ENCODE peak calls at places on chromosomes 12 and 14, in six cellular contexts. P is cardiac fibroblast, K is tibial nerve, Z is left ventricle myocardium inferior, D is colonic mucosa, Q is GM12865. V is an unnamed sample.

GRCh38 chr12:121358093-121358492 is 5.9 kb upstream of the ANAPC5 start:
- DNase-seq in P (no peak), Z (no peak), Q (no peak), D (no peak), K (no peak), V (peak; percentile 22)

GRCh38 chr12:40078201-40078730 is 27.6 kb downstream of the SLC2A13 start:
- DNase-seq in D (no peak), P (no peak), Z (no peak), Q (no peak), K (no peak), V (no peak)

GRCh38 chr12:14664434-14665023 is 31.9 kb downstream of the GUCY2C start:
- DNase-seq in Q (peak; percentile 62), P (peak; percentile 72), K (no peak), Z (no peak), D (peak; percentile 56), V (no peak)

GRCh38 chr12:1319215-1319614 is 275.2 kb downstream of the FBXL14 start:
- DNase-seq in Q (no peak), Z (no peak), P (peak; percentile 52), K (no peak), D (no peak), V (no peak)

GRCh38 chr14:21071225-21072041 is 1.3 kb downstream of the ARHGEF40 start:
- DNase-seq in Q (peak; percentile 86), K (peak; percentile 70), D (peak; percentile 86), Z (peak; percentile 91), P (peak; percentile 92), V (peak; percentile 36)

GRCh38 chr12:6549379-6550151 is 6.3 kb downstream of the IFFO1 start:
- DNase-seq in D (no peak), Q (no peak), K (no peak), P (no peak), Z (no peak), V (no peak)

GRCh38 chr12:65282840-65283239 is 4.4 kb downstream of the MSRB3 start:
- DNase-seq in Z (no peak), K (no peak), D (no peak), Q (no peak), P (no peak), V (no peak)

GRCh38 chr14:101823081-101823480 is 61.6 kb downstream of the PPP2R5C start:
- DNase-seq in K (no peak), Z (no peak), Q (peak; percentile 39), D (no peak), P (no peak), V (no peak)

GRCh38 chr12:15356831-15357456 is 34.6 kb downstream of the PTPRO start:
- DNase-seq in Z (no peak), D (no peak), P (no peak), K (no peak), Q (peak; percentile 1), V (no peak)

GRCh38 chr14:74686324-74686723 is 26.6 kb downstream of the AREL1 start:
- DNase-seq in D (no peak), K (no peak), P (no peak), Z (no peak), Q (no peak), V (no peak)

GRCh38 chr12:92696240-92696639 is 6.5 kb upstream of the PLEKHG7 start:
- DNase-seq in Q (no peak), D (peak; percentile 24), K (no peak), Z (peak; percentile 43), P (peak; percentile 60), V (no peak)

GRCh38 chr14:33682746-33683145 is 268.1 kb downstream of the EGLN3 start:
- DNase-seq in P (peak; percentile 96), Q (no peak), D (no peak), Z (peak; percentile 63), K (peak; percentile 61), V (no peak)

GRCh38 chr14:28375295-28375694 is 391.3 kb upstream of the FOXG1 start:
- DNase-seq in Z (no peak), Q (no peak), K (no peak), D (no peak), P (peak; percentile 52), V (peak; percentile 37)

GRCh38 chr12:115210533-115211252 is 526.7 kb upstream of the TBX3 start:
- DNase-seq in Z (peak; percentile 17), K (no peak), Q (no peak), D (no peak), P (no peak), V (no peak)

DNA sequence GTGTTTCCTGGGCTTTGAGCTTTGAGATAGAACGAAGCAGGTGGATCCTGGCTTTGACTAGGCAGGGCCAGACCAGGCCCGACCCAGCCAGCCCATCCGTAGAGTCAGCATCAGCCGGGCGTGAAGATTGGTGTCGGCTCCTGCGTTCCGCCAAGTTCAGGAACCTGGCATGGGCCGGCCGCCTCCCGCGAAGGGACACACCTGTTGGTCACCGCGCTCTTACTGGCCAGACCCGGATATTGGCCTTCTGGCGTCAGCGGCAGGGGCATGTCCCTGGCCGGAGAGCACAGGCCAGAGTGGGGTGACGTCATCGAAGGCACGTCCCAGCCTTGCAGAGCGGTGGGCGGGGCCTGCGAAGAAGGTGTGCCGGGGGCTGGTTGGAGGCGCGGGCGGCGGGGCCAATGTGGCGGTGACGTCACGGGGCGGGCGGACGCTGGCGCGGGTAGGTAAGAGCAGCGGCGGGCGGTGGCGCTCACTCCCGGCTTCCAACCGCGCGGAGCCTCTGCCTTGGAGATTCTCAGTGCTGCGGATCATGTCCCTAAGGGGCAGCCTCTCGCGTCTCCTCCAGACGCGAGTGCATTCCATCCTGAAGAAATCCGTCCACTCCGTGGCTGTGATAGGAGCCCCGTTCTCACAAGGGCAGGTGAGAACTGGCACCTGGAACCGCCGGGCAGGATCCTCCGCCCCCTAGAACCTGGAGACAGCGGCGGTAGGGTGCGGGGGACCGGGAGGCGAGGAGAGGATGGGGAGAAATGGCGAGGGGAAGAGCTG is at the start of gene ARG2:
- DNase-seq in P (peak; percentile 94), Z (peak; percentile 97), K (peak; percentile 96), D (peak; percentile 99), Q (peak; percentile 96), V (peak; percentile 99)
- TF ChIP-seq CTCF in P (no peak), Z (no peak), K (peak; percentile 21), D (no peak), Q (no peak), V (no peak)

GRCh38 chr12:26119391-26119981 is 5.4 kb downstream of the BHLHE41 start:
- DNase-seq in K (no peak), D (peak; percentile 40), Z (no peak), Q (peak; percentile 61), P (peak; percentile 84), V (no peak)
- TF ChIP-seq CTCF in K (peak; percentile 63), D (peak; percentile 51), Z (peak; percentile 72), Q (peak; percentile 34), P (peak; percentile 62), V (peak; percentile 65)

GRCh38 chr12:48938805-48939204 is 13.5 kb upstream of the FKBP11 start:
- DNase-seq in K (no peak), D (no peak), Z (no peak), Q (no peak), P (no peak), V (no peak)

GRCh38 chr12:48934312-48934706 is 9.0 kb upstream of the FKBP11 start:
- DNase-seq in Q (no peak), D (no peak), K (no peak), P (no peak), Z (no peak), V (no peak)

GRCh38 chr12:48936379-48936979 is 11.2 kb upstream of the FKBP11 start:
- DNase-seq in D (peak; percentile 85), Z (peak; percentile 62), P (peak; percentile 77), K (peak; percentile 69), Q (peak; percentile 76), V (peak; percentile 75)

GRCh38 chr12:48940181-48940580 is 14.9 kb upstream of the FKBP11 start:
- DNase-seq in D (no peak), Q (no peak), P (no peak), Z (no peak), K (no peak), V (no peak)

DNA sequence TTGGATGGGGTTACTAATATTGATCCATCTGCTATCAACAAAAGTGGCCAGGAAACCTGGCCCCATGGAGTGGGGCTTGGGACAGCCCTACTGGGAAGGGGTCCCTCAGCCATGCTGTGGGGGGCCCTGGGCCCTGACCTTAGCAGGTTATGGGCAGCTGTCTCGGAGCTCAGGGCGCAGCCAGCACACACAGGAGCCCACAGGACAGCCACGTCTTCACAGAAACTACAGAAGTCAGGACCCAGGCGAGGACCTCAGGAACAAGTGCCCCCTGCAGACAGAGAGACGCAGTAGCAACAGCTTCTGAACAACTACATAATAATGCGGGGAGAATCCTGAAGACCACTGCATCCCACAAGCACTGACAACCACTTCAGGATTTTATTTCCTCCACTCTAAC is 11.9 kb upstream of the FKBP11 start:
- DNase-seq in Q (no peak), P (no peak), Z (no peak), K (no peak), D (no peak), V (peak; percentile 26)
- TF ChIP-seq CTCF in Q (no peak), P (peak; percentile 19), Z (no peak), K (no peak), D (no peak), V (no peak)

GRCh38 chr12:51390457-51391046 is 654 bp downstream of the GALNT6 start:
- DNase-seq in D (no peak), Z (no peak), K (no peak), Q (peak; percentile 15), P (no peak), V (no peak)
- TF ChIP-seq CTCF in D (no peak), Z (no peak), K (no peak), Q (no peak), P (no peak), V (no peak)

GRCh38 chr12:90013409-90013808 is 304.8 kb upstream of the ATP2B1 start:
- DNase-seq in Z (no peak), P (no peak), D (no peak), Q (peak; percentile 47), K (no peak), V (peak; percentile 42)
- TF ChIP-seq CTCF in Z (peak; percentile 15), P (peak; percentile 11), D (no peak), Q (peak; percentile 43), K (no peak), V (no peak)

DNA sequence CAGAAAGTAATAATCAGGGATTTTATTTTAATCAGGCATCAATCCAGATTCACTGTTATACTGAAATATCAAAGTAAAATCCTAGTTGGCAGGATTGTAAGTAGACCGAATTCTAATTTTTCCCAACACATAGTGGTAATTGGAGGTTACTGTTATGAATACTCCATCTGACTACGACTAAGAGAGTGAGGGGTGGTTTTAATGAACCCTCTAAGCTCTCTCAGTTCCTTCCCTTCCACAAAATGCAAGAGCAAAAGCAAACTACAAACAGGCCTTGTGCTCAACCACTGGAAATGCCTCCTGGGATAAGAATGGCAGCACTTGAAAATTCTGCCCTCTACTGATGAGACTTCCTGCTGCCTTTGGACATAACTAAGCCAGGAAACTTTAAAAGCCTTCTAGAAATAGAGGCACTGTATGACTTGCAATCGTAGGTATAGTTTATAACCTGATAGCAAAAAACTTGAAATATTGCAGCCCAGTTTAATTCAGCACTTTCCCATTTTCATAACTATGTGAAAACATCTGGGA is 184.8 kb downstream of the SLC16A7 start:
- DNase-seq in K (no peak), Q (peak; percentile 23), P (peak; percentile 71), D (no peak), Z (no peak), V (peak; percentile 28)
- TF ChIP-seq CTCF in K (no peak), Q (peak; percentile 16), P (peak; percentile 63), D (no peak), Z (peak; percentile 55), V (peak; percentile 16)

V was measured in Caco-2.